ENCODE peak calls at places on chromosomes 13 and 19, in seven cellular contexts. W is T-helper 1 cell, C is B cell, V is SW480, Q is dorsolateral prefrontal cortex, S is adrenal gland, R is hypothalamus. D is an unnamed sample.

GRCh38 chr19:4409123-4409933 is 6.9 kb downstream of the CHAF1A start:
- DNase-seq in R (no peak), V (no peak), S (no peak), Q (no peak), C (no peak), W (no peak), D (no peak)

GRCh38 chr13:104984296-104984818 is 1551.1 kb downstream of the EFNB2 start:
- DNase-seq in V (no peak), C (no peak), R (no peak), Q (no peak), S (peak), W (peak), D (no peak)

GRCh38 chr13:75685239-75685697 is 49.1 kb downstream of the LMO7 start:
- DNase-seq in R (no peak), Q (no peak), V (peak), S (no peak), C (no peak), W (no peak), D (no peak)

GRCh38 chr13:113109151-113110047 is 3.8 kb downstream of the F7 start:
- DNase-seq in R (no peak), V (no peak), Q (no peak), C (no peak), S (no peak), W (no peak), D (no peak)

GRCh38 chr13:32624441-32624840 is 38.2 kb downstream of the PDS5B start:
- DNase-seq in C (no peak), S (no peak), Q (no peak), R (no peak), W (no peak), V (no peak), D (no peak)

GRCh38 chr19:22612316-22612715 is 21.8 kb upstream of the ZNF492 start:
- DNase-seq in V (no peak), Q (no peak), W (no peak), S (no peak), C (no peak), R (no peak), D (no peak)

GRCh38 chr13:65309906-65310305 is 1920.2 kb downstream of the PCDH9 start:
- DNase-seq in S (no peak), W (no peak), C (no peak), R (no peak), Q (no peak), V (no peak), D (no peak)

GRCh38 chr19:47003611-47003935 is 16.1 kb upstream of the NPAS1 start:
- DNase-seq in R (no peak), S (no peak), Q (no peak), W (no peak), C (no peak), V (no peak), D (no peak)

GRCh38 chr13:97113231-97114001 is 108.7 kb upstream of the MBNL2 start:
- DNase-seq in V (no peak), Q (no peak), C (no peak), S (peak), W (no peak), R (peak), D (no peak)

GRCh38 chr19:54164369-54165068 is 5.0 kb upstream of the LENG1 start:
- DNase-seq in Q (no peak), W (peak), V (peak), C (peak), S (no peak), R (no peak), D (peak)

GRCh38 chr13:37127706-37128241 is 22.3 kb upstream of the CSNK1A1L start:
- DNase-seq in Q (no peak), W (no peak), R (no peak), V (no peak), C (no peak), S (no peak), D (no peak)

GRCh38 chr13:47337781-47338507 is 441.1 kb upstream of the HTR2A start:
- DNase-seq in S (no peak), W (no peak), Q (no peak), V (no peak), R (no peak), C (no peak), D (no peak)

GRCh38 chr19:33205531-33206260 is 11.6 kb downstream of the LRP3 start:
- DNase-seq in S (no peak), V (no peak), R (no peak), C (no peak), W (no peak), Q (no peak), D (no peak)

GRCh38 chr13:111228262-111229144 is 91.9 kb upstream of the TEX29 start:
- DNase-seq in V (no peak), C (no peak), R (no peak), Q (no peak), S (no peak), W (no peak), D (no peak)

GRCh38 chr19:48325265-48325910 is at the start of gene EMP3:
- DNase-seq in C (peak), V (peak), W (peak), Q (no peak), R (no peak), S (peak), D (peak)

GRCh38 chr19:41548954-41549688 is 26.8 kb upstream of the CEACAM21 start:
- DNase-seq in C (peak), V (no peak), Q (no peak), S (no peak), W (peak), R (no peak), D (no peak)

GRCh38 chr13:31807090-31807541 is 67.8 kb downstream of the RXFP2 start:
- DNase-seq in S (no peak), V (peak), R (no peak), C (no peak), W (peak), Q (no peak), D (no peak)

GRCh38 chr19:35843676-35844481 is 8.4 kb downstream of the NPHS1 start:
- DNase-seq in C (no peak), Q (no peak), V (peak), W (no peak), S (no peak), R (no peak), D (no peak)

GRCh38 chr13:110338441-110339101 is 31.5 kb downstream of the COL4A2 start:
- DNase-seq in V (no peak), Q (no peak), R (no peak), W (no peak), S (peak), C (no peak), D (no peak)

GRCh38 chr19:12224676-12225075 is 61.8 kb downstream of the ZNF136 start:
- DNase-seq in V (no peak), W (no peak), S (no peak), R (no peak), C (no peak), Q (no peak), D (no peak)

GRCh38 chr13:27151798-27152599 is 19.6 kb downstream of the USP12 start:
- DNase-seq in C (no peak), W (no peak), Q (no peak), R (no peak), V (peak), S (no peak), D (no peak)

GRCh38 chr13:103788061-103788652 is 721.9 kb upstream of the SLC10A2 start:
- DNase-seq in C (no peak), R (no peak), Q (no peak), V (no peak), S (no peak), W (no peak), D (no peak)

GRCh38 chr19:34428549-34429285 is 536 bp downstream of the UBA2 start:
- DNase-seq in R (no peak), Q (no peak), V (peak), C (no peak), W (peak), S (peak), D (no peak)

GRCh38 chr19:11321206-11322126 is 18.0 kb downstream of the RAB3D start:
- DNase-seq in V (no peak), C (no peak), R (no peak), W (no peak), Q (no peak), S (no peak), D (no peak)

GRCh38 chr13:60329221-60329983 is 67.6 kb upstream of the TDRD3 start:
- DNase-seq in Q (no peak), W (peak), S (no peak), R (no peak), C (no peak), V (peak), D (peak)

GRCh38 chr13:27189192-27189591 is 17.6 kb upstream of the USP12 start:
- DNase-seq in W (no peak), Q (no peak), S (no peak), R (no peak), C (no peak), V (no peak), D (no peak)

GRCh38 chr13:44271915-44272341 is 101.7 kb upstream of the SERP2 start:
- DNase-seq in Q (no peak), R (no peak), V (no peak), S (peak), C (no peak), W (no peak), D (no peak)

GRCh38 chr19:34712606-34713261 is 21.3 kb upstream of the ZNF181 start:
- DNase-seq in Q (peak), R (no peak), W (peak), C (peak), V (peak), S (peak), D (peak)

GRCh38 chr19:2982983-2983350 is 5.6 kb downstream of the TLE6 start:
- DNase-seq in Q (peak), V (no peak), S (peak), C (no peak), W (no peak), R (no peak), D (peak)

GRCh38 chr13:45773236-45773635 is 71.1 kb downstream of the CBY2 start:
- DNase-seq in R (no peak), S (no peak), V (no peak), W (no peak), Q (no peak), C (no peak), D (no peak)

D was measured in lung.